ENCODE peak calls at places on chromosomes 11 and 22, in eight cellular contexts. H, D, P, Z, A, T, Q and K are unnamed samples.

GRCh38 chr22:37197451-37198289 is 9.6 kb upstream of the C1QTNF6 start:
- DNase-seq in H (peak; percentile 86), D (peak; percentile 66), P (peak; percentile 92), Z (peak; percentile 96), A (no peak), T (no peak), Q (peak; percentile 77), K (peak; percentile 76)

GRCh38 chr11:17547051-17547577 is at the start of gene OTOG:
- DNase-seq in H (no peak), D (peak; percentile 37), P (no peak), Z (no peak), A (no peak), T (no peak), Q (no peak), K (no peak)

GRCh38 chr11:3659595-3660515 is 11.3 kb downstream of the CHRNA10 start:
- DNase-seq in H (no peak), D (no peak), P (no peak), Z (no peak), A (no peak), T (no peak), Q (peak; percentile 63), K (no peak)

GRCh38 chr22:24188705-24189248 is 7.5 kb downstream of the SUSD2 start:
- DNase-seq in H (no peak), D (no peak), P (no peak), Z (no peak), A (no peak), T (no peak), Q (peak; percentile 65), K (no peak)

GRCh38 chr11:71995726-71996291 is 2.9 kb upstream of the IL18BP start:
- DNase-seq in H (no peak), D (no peak), P (no peak), Z (no peak), A (no peak), T (no peak), Q (no peak), K (no peak)

GRCh38 chr11:112878228-112878627 is 83.0 kb upstream of the NCAM1 start:
- DNase-seq in H (no peak), D (no peak), P (no peak), Z (no peak), A (no peak), T (no peak), Q (no peak), K (no peak)

GRCh38 chr11:88068848-88069554 is 106.2 kb downstream of the RAB38 start:
- DNase-seq in H (no peak), D (no peak), P (no peak), Z (no peak), A (no peak), T (no peak), Q (no peak), K (no peak)

GRCh38 chr11:10208045-10208674 is 85.9 kb downstream of the SBF2 start:
- DNase-seq in H (no peak), D (peak; percentile 64), P (peak; percentile 58), Z (peak; percentile 58), A (peak; percentile 31), T (no peak), Q (no peak), K (no peak)

GRCh38 chr11:77071671-77072605 is 5.2 kb downstream of the CAPN5 start:
- DNase-seq in H (peak; percentile 12), D (no peak), P (no peak), Z (no peak), A (no peak), T (no peak), Q (peak; percentile 59), K (peak; percentile 53)

GRCh38 chr11:1838426-1839131 is at the start of gene TNNI2:
- DNase-seq in H (no peak), D (no peak), P (no peak), Z (no peak), A (no peak), T (no peak), Q (no peak), K (no peak)

GRCh38 chr22:27461470-27461869 is 340.1 kb downstream of the MN1 start:
- DNase-seq in H (no peak), D (peak; percentile 70), P (no peak), Z (peak; percentile 58), A (no peak), T (no peak), Q (no peak), K (no peak)

GRCh38 chr22:31295831-31296230 is 3.5 kb upstream of the PIK3IP1 start:
- DNase-seq in H (no peak), D (peak; percentile 32), P (no peak), Z (no peak), A (no peak), T (no peak), Q (no peak), K (no peak)

GRCh38 chr22:18033204-18033998 is 9.0 kb upstream of the MICAL3 start:
- DNase-seq in H (peak; percentile 35), D (peak; percentile 46), P (no peak), Z (no peak), A (no peak), T (no peak), Q (peak; percentile 79), K (no peak)

GRCh38 chr11:134734894-134735293 is 322.9 kb upstream of the B3GAT1 start:
- DNase-seq in H (no peak), D (no peak), P (no peak), Z (no peak), A (no peak), T (no peak), Q (peak; percentile 45), K (no peak)

GRCh38 chr11:10522921-10523320 is 18.1 kb downstream of the RNF141 start:
- DNase-seq in H (peak; percentile 75), D (no peak), P (no peak), Z (no peak), A (no peak), T (no peak), Q (no peak), K (no peak)

GRCh38 chr11:2097356-2097997 is 41.7 kb downstream of the IGF2 start:
- DNase-seq in H (peak; percentile 70), D (peak; percentile 94), P (no peak), Z (no peak), A (no peak), T (no peak), Q (peak; percentile 78), K (peak; percentile 71)

GRCh38 chr11:72940417-72940816 is 126.2 kb downstream of the ATG16L2 start:
- DNase-seq in H (no peak), D (no peak), P (no peak), Z (no peak), A (no peak), T (no peak), Q (no peak), K (no peak)

GRCh38 chr11:10041337-10041736 is 252.7 kb downstream of the SBF2 start:
- DNase-seq in H (no peak), D (no peak), P (no peak), Z (no peak), A (no peak), T (no peak), Q (no peak), K (no peak)

GRCh38 chr22:32880061-32880460 is 78.6 kb downstream of the TIMP3 start:
- DNase-seq in H (peak; percentile 41), D (peak; percentile 27), P (no peak), Z (no peak), A (no peak), T (no peak), Q (no peak), K (no peak)

GRCh38 chr11:119712006-119712405 is 17.0 kb downstream of the NECTIN1 start:
- DNase-seq in H (no peak), D (no peak), P (no peak), Z (no peak), A (no peak), T (no peak), Q (no peak), K (no peak)
- H3K4me1 ChIP-seq in H (no peaks in the 10 kb centered on the region), D (peaks cover 41% of the 10 kb centered on the region), P (peaks cover 6% of the 10 kb centered on the region), Z (peaks cover 18% of the 10 kb centered on the region), A (no peaks in the 10 kb centered on the region), T (no peaks in the 10 kb centered on the region), Q (no peaks in the 10 kb centered on the region), K (no peaks in the 10 kb centered on the region)

GRCh38 chr11:123545726-123546125 is 108.7 kb downstream of the SCN3B start:
- DNase-seq in H (no peak), D (no peak), P (no peak), Z (no peak), A (no peak), T (no peak), Q (no peak), K (no peak)
- H3K4me1 ChIP-seq in H (no peaks in the 10 kb centered on the region), D (peaks cover 6% of the 10 kb centered on the region), P (peaks cover 20% of the 10 kb centered on the region), Z (peaks cover 59% of the 10 kb centered on the region), A (no peaks in the 10 kb centered on the region), T (no peaks in the 10 kb centered on the region), Q (no peaks in the 10 kb centered on the region), K (no peaks in the 10 kb centered on the region)

DNA sequence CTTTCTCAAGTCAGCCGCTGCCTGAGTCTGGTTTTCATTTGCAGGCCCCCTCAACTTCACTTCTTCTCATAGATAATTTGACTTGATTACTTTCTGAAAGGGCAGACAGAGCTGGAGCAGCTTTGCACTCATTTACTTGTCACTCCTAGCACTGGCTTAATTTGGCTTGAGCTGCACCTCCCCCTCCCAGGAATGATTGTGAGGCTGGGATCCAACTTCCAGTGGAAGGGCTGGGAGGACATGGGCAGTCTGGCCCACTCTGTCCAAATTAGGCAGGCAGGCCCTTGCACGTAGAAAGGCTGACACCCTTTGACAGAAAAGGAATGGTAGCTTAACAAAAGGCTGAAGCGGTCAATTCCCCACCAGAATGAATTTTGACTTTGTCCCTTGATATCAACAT is 453.9 kb downstream of the ETS1 start:
- DNase-seq in H (no peak), D (peak; percentile 33), P (no peak), Z (no peak), A (no peak), T (no peak), Q (no peak), K (no peak)
- H3K4me1 ChIP-seq in H (no peaks in the 10 kb centered on the region), D (peaks cover 17% of the 10 kb centered on the region), P (no peaks in the 10 kb centered on the region), Z (no peaks in the 10 kb centered on the region), A (no peaks in the 10 kb centered on the region), T (no peaks in the 10 kb centered on the region), Q (peaks cover 8% of the 10 kb centered on the region), K (no peaks in the 10 kb centered on the region)

GRCh38 chr11:64777449-64778222 is 706 bp downstream of the SF1 start:
- DNase-seq in H (peak; percentile 77), D (peak; percentile 83), P (no peak), Z (peak; percentile 81), A (peak; percentile 82), T (peak; percentile 80), Q (peak; percentile 89), K (peak; percentile 92)

GRCh38 chr11:64778473-64779298 is at the start of gene SF1:
- DNase-seq in H (peak; percentile 100), D (peak; percentile 100), P (peak; percentile 100), Z (peak; percentile 100), A (peak; percentile 100), T (peak; percentile 99), Q (peak; percentile 100), K (peak; percentile 98)

GRCh38 chr11:64778223-64778472 is 194 bp downstream of the SF1 start:
- DNase-seq in H (no peak), D (no peak), P (no peak), Z (no peak), A (no peak), T (no peak), Q (no peak), K (no peak)

GRCh38 chr11:64776425-64776824 is 1.9 kb downstream of the SF1 start:
- DNase-seq in H (no peak), D (no peak), P (no peak), Z (no peak), A (no peak), T (no peak), Q (no peak), K (no peak)

GRCh38 chr11:64776875-64777274 is 1.5 kb downstream of the SF1 start:
- DNase-seq in H (no peak), D (no peak), P (no peak), Z (no peak), A (no peak), T (no peak), Q (no peak), K (no peak)
- H3K4me1 ChIP-seq in H (peaks cover 7% of the 10 kb centered on the region), D (peaks cover 21% of the 10 kb centered on the region), P (peaks cover 22% of the 10 kb centered on the region), Z (peaks cover 43% of the 10 kb centered on the region), A (peaks cover 71% of the 10 kb centered on the region), T (peaks cover 71% of the 10 kb centered on the region), Q (peaks cover 61% of the 10 kb centered on the region), K (peaks cover 46% of the 10 kb centered on the region)